ENCODE peak calls at places on chromosomes 11 and 22, in seven cellular contexts. I, Q, X, L, R, G and V are unnamed samples.

GRCh38 chr22:38097058-38097457 is 13.1 kb upstream of the SLC16A8 start:
- DNase-seq in I (peak; percentile 62), X (no peak), Q (no peak), G (no peak), R (no peak), L (no peak), V (no peak)

GRCh38 chr11:88206746-88207145 is 31.5 kb upstream of the RAB38 start:
- DNase-seq in R (peak; percentile 27), I (no peak), G (peak; percentile 63), X (no peak), L (no peak), Q (no peak), V (peak; percentile 6)

GRCh38 chr22:30910358-30910757 is 58.2 kb downstream of the MORC2 start:
- DNase-seq in R (no peak), G (no peak), L (no peak), Q (no peak), X (no peak), I (no peak), V (no peak)

GRCh38 chr11:795638-796564 is 2.2 kb downstream of the SLC25A22 start:
- DNase-seq in X (no peak), G (no peak), Q (peak; percentile 89), I (no peak), R (peak; percentile 38), L (no peak), V (peak; percentile 93)

GRCh38 chr11:11973866-11974265 is 34.6 kb downstream of the DKK3 start:
- DNase-seq in G (no peak), R (no peak), Q (peak; percentile 16), L (no peak), X (no peak), I (peak; percentile 15), V (no peak)

GRCh38 chr11:11514246-11514645 is 107.6 kb downstream of the GALNT18 start:
- DNase-seq in Q (no peak), X (peak; percentile 9), L (no peak), I (peak; percentile 46), R (peak; percentile 4), G (peak; percentile 32), V (no peak)

GRCh38 chr11:114321621-114322257 is 25.5 kb downstream of the NNMT start:
- DNase-seq in G (no peak), I (no peak), R (no peak), L (no peak), Q (peak; percentile 91), X (no peak), V (peak; percentile 81)

GRCh38 chr11:59175104-59175503 is 3.2 kb downstream of the DTX4 start:
- DNase-seq in X (no peak), R (peak; percentile 70), L (no peak), Q (no peak), I (no peak), G (peak; percentile 57), V (no peak)

GRCh38 chr11:28072321-28072720 is 35.6 kb downstream of the KIF18A start:
- DNase-seq in L (no peak), R (no peak), Q (peak; percentile 53), I (no peak), X (no peak), G (no peak), V (no peak)

GRCh38 chr11:31643831-31644230 is 134.3 kb downstream of the ELP4 start:
- DNase-seq in L (no peak), I (no peak), X (no peak), R (no peak), G (no peak), Q (peak; percentile 67), V (no peak)

GRCh38 chr11:73243093-73243485 is 25.0 kb downstream of the P2RY2 start:
- DNase-seq in L (no peak), I (no peak), Q (no peak), X (no peak), G (no peak), R (no peak), V (no peak)

GRCh38 chr11:117171648-117172051 is 6.9 kb upstream of the SIDT2 start:
- DNase-seq in G (peak; percentile 45), X (no peak), Q (peak; percentile 54), L (no peak), I (no peak), R (no peak), V (peak; percentile 18)

GRCh38 chr11:107821199-107821926 is 37.2 kb downstream of the SLC35F2 start:
- DNase-seq in Q (peak; percentile 50), I (no peak), L (no peak), R (no peak), X (no peak), G (no peak), V (no peak)

GRCh38 chr11:25052844-25053243 is 556.0 kb downstream of the LUZP2 start:
- DNase-seq in G (no peak), I (no peak), Q (no peak), L (no peak), R (no peak), X (no peak), V (no peak)

DNA sequence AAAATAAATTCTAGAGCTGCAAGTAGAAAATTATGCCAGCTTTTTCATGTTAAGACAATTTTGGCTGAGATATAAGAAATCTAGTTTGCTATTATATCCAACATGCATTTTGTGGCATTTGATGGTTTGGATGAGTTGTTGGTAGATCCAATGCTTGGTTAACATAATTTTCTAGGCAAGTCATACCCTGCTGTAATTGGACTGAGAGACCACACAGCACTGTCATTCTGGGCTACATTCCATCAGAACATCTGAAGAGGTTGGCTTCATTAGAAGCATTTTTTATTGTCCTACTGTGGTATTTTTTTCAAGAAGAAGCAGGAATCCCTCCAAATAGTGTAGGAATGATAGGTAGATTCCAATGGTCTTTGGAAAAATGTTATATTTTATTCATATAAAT is 561.0 kb downstream of the LUZP2 start:
- DNase-seq in L (no peak), Q (no peak), G (no peak), R (no peak), X (no peak), I (no peak), V (no peak)
- H2AK5ac ChIP-seq in L (no peak overlapping the region), Q (no peak overlapping the region), G (no peak overlapping the region), R (no peak overlapping the region), X (no peak overlapping the region), I (no peak overlapping the region), V (no peak overlapping the region)

GRCh38 chr11:72232260-72233055 is 7.9 kb downstream of the INPPL1 start:
- DNase-seq in X (no peak), G (no peak), Q (no peak), I (no peak), L (no peak), R (no peak), V (no peak)
- H3K18ac ChIP-seq in X (no peak overlapping the region), G (no peak overlapping the region), Q (no peak overlapping the region), I (no peak overlapping the region), L (no peak overlapping the region), R (no peak overlapping the region), V (no peak overlapping the region)

GRCh38 chr11:1812274-1812673 is 22.5 kb upstream of the SYT8 start:
- DNase-seq in L (no peak), I (no peak), G (no peak), R (no peak), Q (no peak), X (no peak), V (no peak)
- H2AK5ac ChIP-seq in L (no peak overlapping the region), I (no peak overlapping the region), G (no peak overlapping the region), R (no peak overlapping the region), Q (no peak overlapping the region), X (no peak overlapping the region), V (no peak overlapping the region)

GRCh38 chr11:110298298-110298765 is 1.9 kb upstream of the RDX start:
- DNase-seq in G (peak; percentile 62), Q (no peak), X (no peak), I (no peak), R (peak; percentile 88), L (no peak), V (no peak)
- H3K18ac ChIP-seq in G (no peak overlapping the region), Q (no peak overlapping the region), X (no peak overlapping the region), I (no peak overlapping the region), R (peak overlapping the region; percentile 60), L (no peak overlapping the region), V (no peak overlapping the region)

GRCh38 chr11:19187880-19188279 is 13.9 kb downstream of the CSRP3 start:
- DNase-seq in R (no peak), I (no peak), L (peak; percentile 18), Q (no peak), X (no peak), G (no peak), V (no peak)

GRCh38 chr11:19187101-19187500 is 14.7 kb downstream of the CSRP3 start:
- DNase-seq in R (no peak), X (no peak), G (no peak), I (no peak), Q (peak; percentile 58), L (no peak), V (peak; percentile 32)

GRCh38 chr11:19183641-19184040 is 18.1 kb downstream of the CSRP3 start:
- DNase-seq in X (no peak), G (peak; percentile 83), L (no peak), I (no peak), Q (no peak), R (no peak), V (no peak)

GRCh38 chr11:19185516-19186052 is 16.2 kb downstream of the CSRP3 start:
- DNase-seq in R (no peak), X (no peak), L (no peak), G (no peak), Q (no peak), I (no peak), V (no peak)

GRCh38 chr11:19185036-19185435 is 16.7 kb downstream of the CSRP3 start:
- DNase-seq in G (no peak), L (no peak), Q (no peak), I (no peak), X (no peak), R (no peak), V (no peak)
- H2AK5ac ChIP-seq in G (no peak overlapping the region), L (no peak overlapping the region), Q (no peak overlapping the region), I (no peak overlapping the region), X (no peak overlapping the region), R (no peak overlapping the region), V (no peak overlapping the region)